ENCODE peak calls at places on chromosomes 12 and 14, in five cellular contexts. Z is cardiac muscle cell, N is epithelial cell of esophagus, V is fibroblast of lung, E is kidney epithelial cell. P is an unnamed sample.
A peak's percentile ranks its signal among the peaks of the same experiment; 100 is the strongest.

GRCh38 chr14:72999316-72999715 is 27.6 kb downstream of the ZFYVE1 start:
- DNase-seq in V (no peak), E (no peak), N (no peak), Z (no peak), P (no peak)

GRCh38 chr12:18643673-18644072 is 94.1 kb downstream of the PLCZ1 start:
- DNase-seq in E (no peak), Z (peak; percentile 81), V (peak; percentile 74), N (no peak), P (no peak)

GRCh38 chr14:70201994-70202393 is 13.2 kb upstream of the SLC8A3 start:
- DNase-seq in V (no peak), E (no peak), N (no peak), Z (no peak), P (no peak)

GRCh38 chr12:131437706-131438210 is 273.1 kb upstream of the SFSWAP start:
- DNase-seq in E (no peak), V (no peak), Z (no peak), N (no peak), P (no peak)

GRCh38 chr14:96407980-96408570 is 16.1 kb downstream of the AK7 start:
- DNase-seq in N (no peak), Z (no peak), V (no peak), E (no peak), P (no peak)

GRCh38 chr14:102503576-102504224 is 5.9 kb downstream of the ANKRD9 start:
- DNase-seq in E (no peak), Z (no peak), N (peak; percentile 64), V (no peak), P (no peak)

GRCh38 chr14:83085141-83085540 is 1551.5 kb upstream of the SEL1L start:
- DNase-seq in Z (no peak), N (no peak), E (no peak), V (no peak), P (no peak)

GRCh38 chr12:52655251-52655650 is 3.2 kb upstream of the KRT2 start:
- DNase-seq in E (no peak), Z (no peak), N (peak; percentile 4), V (peak; percentile 4), P (no peak)

GRCh38 chr14:102853703-102854396 is 68.6 kb upstream of the AMN start:
- DNase-seq in Z (peak; percentile 34), E (no peak), V (no peak), N (peak; percentile 78), P (no peak)

GRCh38 chr12:66035289-66035961 is 95.1 kb downstream of the LLPH start:
- DNase-seq in Z (peak; percentile 69), N (peak; percentile 68), E (no peak), V (peak; percentile 69), P (peak; percentile 53)

GRCh38 chr14:99574099-99574880 is 29.7 kb downstream of the CCDC85C start:
- DNase-seq in V (peak; percentile 92), E (peak; percentile 62), N (peak; percentile 15), Z (peak; percentile 92), P (no peak)

GRCh38 chr12:49260831-49261363 is 4.0 kb upstream of the TUBA1C start:
- DNase-seq in V (no peak), N (no peak), E (no peak), Z (peak; percentile 47), P (no peak)

GRCh38 chr14:21902561-21903199 is 229.1 kb upstream of the OR4E1 start:
- DNase-seq in Z (no peak), V (no peak), E (no peak), N (no peak), P (no peak)

GRCh38 chr12:56152756-56153137 is 360 bp downstream of the MYL6B start:
- DNase-seq in V (no peak), E (no peak), N (no peak), Z (no peak), P (no peak)

GRCh38 chr12:9732966-9733461 is at the start of gene CLECL1:
- DNase-seq in N (no peak), E (no peak), Z (no peak), V (no peak), P (no peak)

GRCh38 chr12:68638721-68639395 is 28.2 kb downstream of the RAP1B start:
- DNase-seq in V (peak; percentile 68), E (no peak), Z (no peak), N (no peak), P (no peak)

GRCh38 chr12:6764011-6764828 is 1.9 kb upstream of the PTMS start:
- DNase-seq in Z (peak; percentile 99), E (peak; percentile 97), V (peak; percentile 100), N (peak; percentile 93), P (peak; percentile 99)

GRCh38 chr12:104507672-104508071 is 50.9 kb downstream of the CHST11 start:
- DNase-seq in Z (no peak), E (no peak), N (no peak), V (no peak), P (no peak)

GRCh38 chr12:39188689-39189088 is 254.2 kb downstream of the KIF21A start:
- DNase-seq in Z (no peak), E (no peak), V (no peak), N (no peak), P (no peak)

GRCh38 chr14:22391908-22392307 is 197.1 kb downstream of the DAD1 start:
- DNase-seq in V (peak; percentile 70), N (peak; percentile 81), Z (peak; percentile 88), E (no peak), P (peak; percentile 51)

GRCh38 chr12:11836282-11836963 is 186.9 kb downstream of the ETV6 start:
- DNase-seq in V (no peak), Z (no peak), E (no peak), N (no peak), P (no peak)

GRCh38 chr12:6998708-6999451 is 19.4 kb downstream of the LPCAT3 start:
- DNase-seq in V (no peak), N (peak; percentile 69), E (peak; percentile 26), Z (no peak), P (no peak)

GRCh38 chr12:107236824-107237467 is 143.6 kb upstream of the CRY1 start:
- DNase-seq in Z (no peak), N (peak; percentile 94), E (peak; percentile 38), V (peak; percentile 80), P (no peak)

GRCh38 chr14:85319998-85320397 is 209.9 kb upstream of the FLRT2 start:
- DNase-seq in E (peak; percentile 5), N (peak; percentile 93), Z (peak; percentile 32), V (peak; percentile 74), P (no peak)

GRCh38 chr12:32265920-32266319 is 133.4 kb upstream of the FGD4 start:
- DNase-seq in N (no peak), V (no peak), E (no peak), Z (no peak), P (no peak)

GRCh38 chr12:95607642-95608041 is 56.4 kb upstream of the USP44 start:
- DNase-seq in Z (no peak), E (no peak), N (no peak), V (no peak), P (no peak)

GRCh38 chr12:109835827-109836226 is 2.6 kb upstream of the TRPV4 start:
- DNase-seq in Z (no peak), N (no peak), V (no peak), E (no peak), P (no peak)

GRCh38 chr12:109831929-109832328 is 1.3 kb downstream of the TRPV4 start:
- DNase-seq in V (no peak), E (no peak), N (no peak), Z (no peak), P (no peak)

GRCh38 chr12:109831365-109831764 is 1.8 kb downstream of the TRPV4 start:
- DNase-seq in N (no peak), E (no peak), Z (no peak), V (no peak), P (no peak)

GRCh38 chr12:109832534-109833306 is 478 bp downstream of the TRPV4 start:
- DNase-seq in N (no peak), V (no peak), Z (no peak), E (no peak), P (no peak)

GRCh38 chr12:109833307-109834189 is at the start of gene TRPV4:
- DNase-seq in Z (peak; percentile 68), V (peak; percentile 53), N (peak; percentile 39), E (no peak), P (no peak)
- H3K4me3 ChIP-seq in Z (peak within 1 kb of the TSS; percentile 38), V (peak within 1 kb of the TSS; percentile 50), N (peak within 1 kb of the TSS; percentile 54), E (peak within 1 kb of the TSS; percentile 48), P (peak within 1 kb of the TSS; percentile 56)

DNA sequence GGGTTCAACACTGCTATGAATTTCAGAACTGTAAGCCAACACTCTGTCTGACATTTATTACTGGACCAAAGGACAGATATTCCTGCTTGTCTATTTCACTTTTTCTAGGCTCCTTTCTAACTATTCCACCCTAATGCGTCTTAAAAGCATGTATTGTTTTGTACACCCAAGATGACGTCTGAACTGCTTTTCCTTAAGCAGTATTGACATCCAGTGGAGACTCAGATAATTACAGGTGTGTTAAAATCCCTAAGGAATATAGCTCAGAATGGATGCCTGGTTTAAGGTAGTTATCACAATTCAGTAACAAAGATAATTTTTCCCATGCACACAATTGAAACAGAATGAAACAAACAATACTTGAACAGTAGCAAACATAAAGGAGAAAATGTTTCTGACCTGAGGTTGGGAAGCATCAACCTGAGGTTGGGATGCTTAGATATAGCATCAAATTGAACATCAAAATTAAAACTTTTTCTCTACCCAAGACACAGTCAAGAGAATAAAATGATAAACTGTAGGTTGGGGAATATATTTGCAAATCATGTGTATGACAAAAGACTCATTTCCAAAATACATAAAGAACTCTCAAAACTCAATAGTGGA is 93.7 kb upstream of the PTPRR start:
- DNase-seq in V (peak; percentile 37), Z (peak; percentile 83), E (no peak), N (peak; percentile 64), P (no peak)
- TF ChIP-seq CTCF in V (peak; percentile 63), Z (peak; percentile 54), E (peak; percentile 39), N (peak; percentile 56), P (no peak)

DNA sequence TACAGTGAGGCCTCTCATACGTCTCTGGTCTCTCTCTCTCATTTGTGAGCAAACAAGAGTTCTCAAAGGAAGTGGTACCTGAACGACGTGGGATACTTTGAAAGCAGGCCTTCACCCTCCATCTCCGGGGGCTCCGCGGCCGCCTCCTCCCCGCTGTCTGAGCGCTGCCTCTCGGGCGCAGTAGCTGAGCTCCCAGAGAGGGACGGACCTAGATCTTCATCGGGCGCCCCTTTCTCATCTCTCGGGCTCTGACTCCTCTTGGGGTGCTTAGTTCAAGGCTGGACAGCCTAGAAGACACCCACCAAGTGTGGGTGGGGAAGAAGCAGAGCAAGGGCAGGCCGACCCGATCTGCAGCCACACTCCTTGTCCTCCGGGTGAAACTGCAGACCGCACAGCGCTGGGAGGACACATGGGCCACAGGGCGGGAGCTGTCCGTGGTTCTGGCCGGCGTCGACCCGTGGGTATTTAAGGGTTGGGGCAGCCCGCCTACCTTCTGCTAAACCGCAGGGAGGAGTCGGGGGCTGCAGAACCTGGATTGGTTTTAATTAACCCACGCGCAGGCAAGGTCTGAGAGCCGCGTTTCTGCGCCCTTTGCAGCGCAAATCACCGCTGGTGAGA is 92.7 kb downstream of the PAH start:
- DNase-seq in N (peak; percentile 47), E (no peak), Z (peak; percentile 37), V (peak; percentile 10), P (no peak)
- H3K4me3 ChIP-seq in N (no peak overlapping the region), E (no peak overlapping the region), Z (no peak overlapping the region), V (no peak overlapping the region), P (no peak overlapping the region)

DNA sequence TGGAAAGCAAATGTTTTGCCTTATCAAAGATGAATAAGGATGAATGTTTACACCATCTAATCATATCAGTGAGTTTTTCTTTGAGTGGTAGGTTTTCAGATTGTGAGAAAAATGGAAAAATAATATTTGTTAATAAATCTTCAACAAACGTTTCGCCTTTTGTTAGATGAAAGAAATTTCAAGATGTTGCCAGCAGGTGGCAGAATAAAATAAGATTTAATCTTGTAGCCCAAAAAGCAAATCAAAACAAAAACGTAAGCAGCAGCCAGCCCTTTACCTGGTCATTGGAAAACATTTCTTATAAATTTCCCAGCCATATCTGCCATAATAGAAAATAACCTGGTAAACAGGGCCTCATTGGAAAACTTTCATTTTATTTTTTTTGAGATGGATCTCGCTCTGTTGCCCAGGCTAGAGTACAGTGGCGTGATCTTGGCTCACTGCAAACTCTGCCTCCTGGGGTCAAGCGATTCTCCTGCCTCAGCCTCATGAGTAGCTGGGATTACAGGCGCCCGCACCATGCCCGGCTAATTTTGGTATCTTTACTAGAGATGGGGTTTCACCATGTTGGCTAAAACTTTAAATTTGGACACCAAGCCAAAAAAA is 15.4 kb upstream of the TMEM120B start:
- DNase-seq in Z (peak; percentile 67), N (peak; percentile 60), V (peak; percentile 31), E (no peak), P (no peak)
- TF ChIP-seq CTCF in Z (peak; percentile 35), N (peak; percentile 35), V (peak; percentile 32), E (no peak), P (no peak)